ENCODE peak calls at places on chromosome 16, in eight cellular contexts. H is activated naive CD4-positive, alpha-beta T cell; I is AG09309; B is pons; K is stimulated activated CD8-positive, alpha-beta memory T cell treated with anti-CD3 and anti-CD28 coated beads, Interleukin-4, amount 100 ng/mL, for 4 hours; Q is CD8-positive, alpha-beta memory T cell; X is activated T-cell treated with anti-CD3 and anti-CD28 coated beads, Interleukin-2, amount 50 U/mL, for 48 hours; Y is stimulated activated CD4-positive, alpha-beta T cell treated with anti-CD3 and anti-CD28 coated beads, Interleukin-1b, Interleukin-23, amount 100 ng/mL, for 1 hour. F is an unnamed sample.

GRCh38 chr16:88920618-88921602 is 54.5 kb upstream of the PABPN1L start:
- DNase-seq in H (no peak), I (peak), B (no peak), K (no peak), Q (no peak), X (no peak), Y (no peak), F (peak)

GRCh38 chr16:860891-861290 is 60.4 kb upstream of the GNG13 start:
- DNase-seq in H (no peak), I (no peak), B (no peak), K (no peak), Q (no peak), X (no peak), Y (no peak), F (no peak)

GRCh38 chr16:85652431-85653221 is 36.1 kb downstream of the GINS2 start:
- DNase-seq in H (no peak), I (no peak), B (no peak), K (no peak), Q (peak), X (no peak), Y (no peak), F (no peak)

GRCh38 chr16:49596119-49596518 is 222.5 kb downstream of the C16orf78 start:
- DNase-seq in H (no peak), I (no peak), B (no peak), K (no peak), Q (no peak), X (no peak), Y (no peak), F (no peak)

GRCh38 chr16:81616321-81617020 is 162.6 kb upstream of the PLCG2 start:
- DNase-seq in H (peak), I (no peak), B (peak), K (peak), Q (peak), X (peak), Y (peak), F (no peak)

GRCh38 chr16:22638393-22639206 is 127.9 kb downstream of the NPIPB5 start:
- DNase-seq in H (no peak), I (peak), B (no peak), K (no peak), Q (no peak), X (no peak), Y (no peak), F (no peak)

GRCh38 chr16:69830534-69831211 is 68.5 kb downstream of the WWP2 start:
- DNase-seq in H (no peak), I (no peak), B (no peak), K (no peak), Q (no peak), X (no peak), Y (no peak), F (no peak)

GRCh38 chr16:50856991-50857390 is 115.1 kb downstream of the CYLD start:
- DNase-seq in H (no peak), I (no peak), B (no peak), K (no peak), Q (no peak), X (no peak), Y (no peak), F (no peak)

GRCh38 chr16:30458561-30459394 is 13.1 kb upstream of the SEPHS2 start:
- DNase-seq in H (peak), I (no peak), B (peak), K (peak), Q (peak), X (peak), Y (peak), F (no peak)

GRCh38 chr16:27264151-27264550 is 4.4 kb downstream of the NSMCE1 start:
- DNase-seq in H (no peak), I (no peak), B (no peak), K (no peak), Q (no peak), X (peak), Y (no peak), F (no peak)

GRCh38 chr16:68292425-68292824 is 18.3 kb downstream of the SLC7A6OS start:
- DNase-seq in H (no peak), I (no peak), B (no peak), K (no peak), Q (no peak), X (no peak), Y (no peak), F (no peak)

GRCh38 chr16:2822158-2822495 is 5.1 kb downstream of the PRSS21 start:
- DNase-seq in H (no peak), I (no peak), B (no peak), K (no peak), Q (no peak), X (no peak), Y (no peak), F (no peak)

GRCh38 chr16:3954411-3954921 is 74.0 kb upstream of the CREBBP start:
- DNase-seq in H (no peak), I (no peak), B (no peak), K (no peak), Q (no peak), X (no peak), Y (no peak), F (no peak)